ENCODE peak calls at places on chromosome 16, in six cellular contexts. A is MM.1S, Z is GM23338, X is neural progenitor cell, P is PC-3, Y is GM23248. J is an unnamed sample. For H3F3A, the result is how much of the 10 kb centered on the place peaks cover.

GRCh38 chr16:53433930-53434435 is 288 bp upstream of the RBL2 start:
- DNase-seq in A (no peak), Z (no peak), X (no peak), P (peak), Y (no peak), J (no peak)

GRCh38 chr16:54051821-54052220 is 234.8 kb downstream of the IRX3 start:
- DNase-seq in A (no peak), Z (no peak), X (no peak), P (no peak), Y (no peak), J (no peak)

GRCh38 chr16:71474864-71475263 is 12.8 kb upstream of the ZNF23 start:
- DNase-seq in A (no peak), Z (no peak), X (no peak), P (peak), Y (peak), J (peak)

GRCh38 chr16:56349086-56349415 is 76.3 kb downstream of the AMFR start:
- DNase-seq in A (no peak), Z (no peak), X (no peak), P (no peak), Y (no peak), J (no peak)

GRCh38 chr16:89562939-89563338 is 2.5 kb downstream of the RPL13 start:
- DNase-seq in A (no peak), Z (no peak), X (no peak), P (no peak), Y (no peak), J (no peak)

GRCh38 chr16:71297252-71297651 is 8.1 kb upstream of the CMTR2 start:
- DNase-seq in A (no peak), Z (no peak), X (no peak), P (no peak), Y (no peak), J (no peak)

GRCh38 chr16:88790312-88791150 is 5.5 kb upstream of the PIEZO1 start:
- DNase-seq in A (peak), Z (peak), X (no peak), P (no peak), Y (peak), J (no peak)

GRCh38 chr16:85592700-85593502 is 20.2 kb upstream of the GSE1 start:
- DNase-seq in A (no peak), Z (no peak), X (no peak), P (peak), Y (peak), J (no peak)

GRCh38 chr16:23318639-23319038 is 16.5 kb downstream of the SCNN1B start:
- DNase-seq in A (no peak), Z (no peak), X (no peak), P (no peak), Y (no peak), J (no peak)

GRCh38 chr16:1708768-1709180 is 2.8 kb downstream of the MAPK8IP3 start:
- DNase-seq in A (no peak), Z (no peak), X (no peak), P (peak), Y (peak), J (no peak)

GRCh38 chr16:51497541-51498211 is 346.6 kb upstream of the SALL1 start:
- DNase-seq in A (no peak), Z (no peak), X (no peak), P (no peak), Y (peak), J (no peak)

GRCh38 chr16:12573730-12574383 is 229.8 kb downstream of the CPPED1 start:
- DNase-seq in A (no peak), Z (peak), X (peak), P (peak), Y (peak), J (peak)

GRCh38 chr16:12497558-12497957 is 306.1 kb downstream of the CPPED1 start:
- DNase-seq in A (no peak), Z (no peak), X (peak), P (no peak), Y (no peak), J (no peak)

GRCh38 chr16:72050769-72051464 is 3.4 kb upstream of the HP start:
- DNase-seq in A (no peak), Z (no peak), X (no peak), P (no peak), Y (peak), J (peak)

GRCh38 chr16:87984868-87985267 is 33.6 kb downstream of the BANP start:
- DNase-seq in A (no peak), Z (no peak), X (no peak), P (no peak), Y (no peak), J (no peak)

GRCh38 chr16:12539185-12539929 is 264.3 kb downstream of the CPPED1 start:
- DNase-seq in A (no peak), Z (no peak), X (no peak), P (peak), Y (peak), J (no peak)

GRCh38 chr16:69823831-69824563 is 61.9 kb downstream of the WWP2 start:
- DNase-seq in A (peak), Z (no peak), X (no peak), P (no peak), Y (no peak), J (no peak)

GRCh38 chr16:56462064-56462796 is 10.9 kb downstream of the OGFOD1 start:
- DNase-seq in A (no peak), Z (no peak), X (no peak), P (no peak), Y (no peak), J (no peak)

GRCh38 chr16:56836410-56836834 is 28.6 kb upstream of the SLC12A3 start:
- DNase-seq in A (no peak), Z (no peak), X (no peak), P (no peak), Y (no peak), J (no peak)

GRCh38 chr16:71723537-71724319 is 773 bp downstream of the PHLPP2 start:
- DNase-seq in A (peak), Z (peak), X (peak), P (peak), Y (peak), J (peak)

GRCh38 chr16:59181821-59182420 is 447.8 kb upstream of the GOT2 start:
- DNase-seq in A (no peak), Z (no peak), X (no peak), P (no peak), Y (no peak), J (no peak)

GRCh38 chr16:26071383-26071782 is 379.6 kb downstream of the HS3ST4 start:
- DNase-seq in A (no peak), Z (no peak), X (no peak), P (no peak), Y (no peak), J (no peak)

GRCh38 chr16:57165923-57166322 is 19.9 kb downstream of the PSME3IP1 start:
- DNase-seq in A (no peak), Z (no peak), X (no peak), P (no peak), Y (no peak), J (no peak)

GRCh38 chr16:75244844-75245758 is 6.3 kb downstream of the BCAR1 start:
- DNase-seq in A (no peak), Z (peak), X (peak), P (peak), Y (peak), J (peak)

GRCh38 chr16:89922884-89923639 is at the start of gene TUBB3:
- DNase-seq in A (peak), Z (peak), X (peak), P (peak), Y (peak), J (no peak)

GRCh38 chr16:3674513-3675295 is 20.2 kb downstream of the DNASE1 start:
- DNase-seq in A (no peak), Z (peak), X (peak), P (no peak), Y (no peak), J (no peak)

GRCh38 chr16:67535201-67535600 is 6.6 kb downstream of the RIPOR1 start:
- DNase-seq in A (no peak), Z (no peak), X (no peak), P (no peak), Y (no peak), J (no peak)

GRCh38 chr16:60922920-60923319 is 1113.3 kb downstream of the CDH8 start:
- DNase-seq in A (no peak), Z (no peak), X (no peak), P (no peak), Y (no peak), J (no peak)

GRCh38 chr16:81817296-81817695 is 38.2 kb downstream of the PLCG2 start:
- DNase-seq in A (peak), Z (no peak), X (no peak), P (no peak), Y (no peak), J (no peak)

GRCh38 chr16:81817789-81818304 is 38.8 kb downstream of the PLCG2 start:
- DNase-seq in A (peak), Z (no peak), X (no peak), P (no peak), Y (no peak), J (no peak)

GRCh38 chr16:81815429-81815766 is 36.3 kb downstream of the PLCG2 start:
- DNase-seq in A (no peak), Z (no peak), X (peak), P (no peak), Y (no peak), J (no peak)

GRCh38 chr16:81816351-81816750 is 37.3 kb downstream of the PLCG2 start:
- DNase-seq in A (no peak), Z (no peak), X (no peak), P (no peak), Y (no peak), J (no peak)

DNA sequence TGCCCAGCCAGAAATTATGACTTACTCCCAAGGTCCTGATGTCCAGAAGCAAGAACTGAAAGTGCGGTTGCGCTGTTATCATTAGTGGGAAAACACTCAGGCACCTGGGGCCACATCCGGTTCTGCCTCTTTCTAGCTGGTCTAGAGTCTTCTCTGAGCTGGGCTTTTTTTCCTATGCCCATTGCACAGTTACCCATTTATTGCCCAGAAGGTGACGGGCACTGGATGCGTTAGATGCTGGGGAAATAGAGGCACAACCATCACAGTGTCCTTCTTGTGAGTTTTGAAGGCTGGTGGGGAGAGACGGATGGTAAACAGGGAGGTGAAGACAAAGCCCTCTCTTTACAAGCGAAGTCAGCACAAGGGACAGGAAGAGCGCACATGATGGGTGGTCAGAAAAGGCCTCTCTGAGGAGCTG is 37.7 kb downstream of the PLCG2 start:
- DNase-seq in A (peak), Z (no peak), X (no peak), P (no peak), Y (no peak), J (no peak)
- H3F3A ChIP-seq in A (under half), Z (under half), X (under half), P (under half), Y (under half), J (under half)

DNA sequence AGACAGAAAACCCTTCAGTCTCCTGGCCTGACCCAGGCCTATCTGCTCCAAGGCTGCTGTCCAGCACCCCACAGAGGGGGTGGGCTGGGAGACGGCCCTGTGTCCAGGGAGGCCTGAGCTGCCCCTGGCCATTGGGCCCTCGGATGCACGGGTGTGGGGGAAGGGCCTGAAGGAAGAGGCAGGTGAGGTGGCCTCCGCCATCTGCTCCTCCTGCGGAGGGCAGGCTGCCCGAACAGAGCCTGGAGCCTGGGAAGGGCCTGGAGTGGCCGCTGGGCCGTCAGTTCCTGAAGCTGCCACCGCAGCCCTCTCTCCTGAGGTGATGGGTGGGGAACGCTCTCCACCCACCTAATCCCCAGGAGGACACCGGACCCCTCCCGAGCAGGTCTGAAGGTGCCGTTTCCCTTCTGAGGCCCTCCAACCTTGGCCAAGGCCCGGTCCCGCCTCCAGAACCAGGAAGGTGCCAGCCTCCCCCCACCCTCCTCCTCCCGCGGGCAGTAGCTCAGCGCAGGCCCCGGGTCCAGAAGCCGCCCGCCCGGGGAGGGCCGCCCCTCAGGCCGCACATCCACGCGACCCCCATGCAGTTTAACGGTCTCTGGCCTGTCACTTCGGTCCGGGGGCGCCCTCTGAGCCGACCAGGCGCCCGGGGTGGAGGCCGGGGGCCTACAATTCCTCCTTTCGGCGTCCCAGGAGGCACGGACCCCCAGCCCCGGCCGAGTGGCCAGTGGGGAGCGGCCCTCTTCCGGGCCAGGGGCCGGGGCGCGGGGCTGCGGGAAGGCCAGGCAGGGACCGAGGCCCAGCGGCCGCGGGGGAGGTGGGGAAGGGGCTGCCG is 835 bp downstream of the FBXL16 start:
- DNase-seq in A (no peak), Z (no peak), X (peak), P (no peak), Y (no peak), J (no peak)
- TF ChIP-seq EZH2 in A (no peak), Z (peak), X (peak), P (no peak), Y (peak), J (no peak)

DNA sequence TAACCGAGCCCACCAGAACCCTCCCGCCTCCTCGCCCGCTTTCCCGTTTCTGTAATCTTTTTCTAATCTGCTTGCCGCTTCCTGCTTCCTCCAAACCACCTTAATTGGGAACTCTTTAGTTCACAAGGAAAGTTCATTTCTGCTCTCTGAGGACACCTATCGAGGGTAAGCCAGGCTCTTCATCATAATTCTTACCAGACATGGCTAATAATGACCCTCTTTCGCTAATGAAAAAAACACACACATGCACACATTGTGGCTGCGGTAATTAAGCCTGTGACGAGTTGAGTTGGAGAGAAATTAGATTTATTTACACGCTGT is 100.7 kb downstream of the ZNF423 start:
- DNase-seq in A (peak), Z (peak), X (peak), P (peak), Y (peak), J (no peak)
- H2AFZ ChIP-seq in A (no peak), Z (no peak), X (no peak), P (peak), Y (peak), J (no peak)

GRCh38 chr16:11296351-11296705 is 15.2 kb upstream of the PRM1 start:
- DNase-seq in A (no peak), Z (no peak), X (no peak), P (no peak), Y (no peak), J (no peak)

GRCh38 chr16:11296706-11297491 is 15.8 kb upstream of the PRM1 start:
- DNase-seq in A (no peak), Z (no peak), X (no peak), P (no peak), Y (no peak), J (no peak)

GRCh38 chr16:11298143-11298900 is 17.2 kb upstream of the PRM1 start:
- DNase-seq in A (no peak), Z (no peak), X (no peak), P (no peak), Y (no peak), J (no peak)

GRCh38 chr16:11295672-11296071 is 14.5 kb upstream of the PRM1 start:
- DNase-seq in A (no peak), Z (no peak), X (no peak), P (no peak), Y (no peak), J (no peak)

DNA sequence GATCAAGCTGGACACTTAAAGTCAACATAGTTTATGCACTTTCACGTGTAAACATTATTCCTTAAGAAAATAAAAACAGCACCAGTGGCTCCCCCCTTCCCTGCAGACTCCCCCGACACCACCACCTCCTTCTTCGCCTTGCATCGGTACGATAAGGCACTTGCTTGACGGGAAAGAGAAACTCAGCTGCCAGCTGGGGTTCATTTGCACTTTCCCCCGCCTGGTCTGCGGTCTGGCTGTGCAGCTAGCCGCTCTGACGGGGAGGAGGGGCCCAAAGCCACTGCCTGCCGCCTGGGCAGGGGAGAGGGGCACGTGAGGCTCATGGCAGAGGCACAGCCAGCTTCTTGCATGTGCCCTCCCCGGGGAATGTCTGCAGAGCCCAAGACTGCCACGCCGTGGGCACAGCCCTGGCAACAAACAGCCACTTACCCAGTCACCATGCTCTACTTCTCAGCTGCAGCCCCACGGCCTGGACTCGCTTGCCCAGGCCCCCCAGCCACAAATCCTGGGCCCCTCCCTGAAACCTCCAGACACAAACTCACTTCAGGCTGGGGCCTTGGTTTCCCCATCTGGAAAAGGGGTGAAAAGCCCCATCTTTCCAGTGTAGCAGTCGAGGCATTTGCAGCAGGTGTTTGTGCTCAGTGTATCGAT is 16.5 kb upstream of the PRM1 start:
- DNase-seq in A (peak), Z (peak), X (peak), P (no peak), Y (peak), J (peak)
- H3F3A ChIP-seq in A (under half), Z (under half), X (under half), P (under half), Y (under half), J (under half)

DNA sequence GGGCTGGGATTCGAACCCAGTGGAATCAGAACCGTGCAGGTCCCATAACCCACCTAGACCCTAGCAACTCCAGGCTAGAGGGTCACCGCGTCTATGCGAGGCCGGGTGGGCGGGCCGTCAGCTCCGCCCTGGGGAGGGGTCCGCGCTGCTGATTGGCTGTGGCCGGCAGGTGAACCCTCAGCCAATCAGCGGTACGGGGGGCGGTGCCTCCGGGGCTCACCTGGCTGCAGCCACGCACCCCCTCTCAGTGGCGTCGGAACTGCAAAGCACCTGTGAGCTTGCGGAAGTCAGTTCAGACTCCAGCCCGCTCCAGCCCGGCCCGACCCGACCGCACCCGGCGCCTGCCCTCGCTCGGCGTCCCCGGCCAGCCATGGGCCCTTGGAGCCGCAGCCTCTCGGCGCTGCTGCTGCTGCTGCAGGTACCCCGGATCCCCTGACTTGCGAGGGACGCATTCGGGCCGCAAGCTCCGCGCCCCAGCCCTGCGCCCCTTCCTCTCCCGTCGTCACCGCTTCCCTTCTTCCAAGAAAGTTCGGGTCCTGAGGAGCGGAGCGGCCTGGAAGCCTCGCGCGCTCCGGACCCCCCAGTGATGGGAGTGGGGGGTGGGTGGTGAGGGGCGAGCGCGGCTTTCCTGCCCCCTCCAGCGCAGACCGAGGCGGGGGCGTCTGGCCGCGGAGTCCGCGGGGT is at the start of gene CDH1:
- DNase-seq in A (no peak), Z (peak), X (peak), P (peak), Y (no peak), J (peak)
- TF ChIP-seq EZH2 in A (no peak), Z (no peak), X (no peak), P (no peak), Y (no peak), J (no peak)

DNA sequence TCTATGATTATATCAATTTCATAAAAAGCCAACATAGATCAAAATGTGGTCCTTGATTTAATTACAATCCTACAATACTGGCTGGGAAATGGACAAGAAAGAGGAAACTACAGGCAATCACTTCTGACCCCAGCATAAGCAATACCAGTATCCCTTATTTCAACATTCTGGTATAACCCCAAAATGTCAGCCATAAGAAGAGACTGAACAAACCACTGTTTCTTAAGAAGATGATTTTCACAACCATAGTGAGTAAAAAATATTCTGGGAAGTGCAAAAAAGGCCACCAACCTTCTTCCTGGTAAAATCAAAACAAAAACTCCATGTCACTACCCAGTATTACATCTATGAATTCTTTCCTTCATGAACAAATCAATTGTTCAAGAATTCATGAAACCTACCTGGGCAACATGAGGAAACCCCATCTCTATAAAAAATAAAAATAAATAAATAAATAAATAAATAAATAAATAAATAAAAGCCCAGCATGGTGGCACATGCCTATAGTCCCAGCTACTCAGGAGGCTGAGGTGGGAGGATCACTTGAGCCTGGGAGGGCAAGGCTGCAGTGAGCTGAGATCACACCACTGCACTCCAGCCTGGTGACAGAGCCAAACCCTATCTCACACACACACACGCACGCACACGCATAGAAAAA is 7.5 kb downstream of the N4BP1 start:
- DNase-seq in A (no peak), Z (no peak), X (no peak), P (no peak), Y (no peak), J (no peak)
- H2AFZ ChIP-seq in A (no peak), Z (no peak), X (no peak), P (no peak), Y (no peak), J (no peak)

J was measured in PC-9.